ENCODE peak calls at places on chromosomes 4 and X, in six cellular contexts. I, U, O, R, J and B are unnamed samples.

GRCh38 chrX:9340619-9341304 is 124.1 kb upstream of the TBL1X start:
- DNase-seq in I (no peak), U (no peak), O (peak; percentile 26), R (peak; percentile 21), J (no peak), B (no peak)

GRCh38 chrX:72258174-72258573 is 18.9 kb downstream of the RPS4X start:
- DNase-seq in I (peak; percentile 28), U (no peak), O (no peak), R (no peak), J (peak; percentile 65), B (no peak)

GRCh38 chrX:11040405-11040804 is 70.7 kb upstream of the HCCS start:
- DNase-seq in I (no peak), U (no peak), O (no peak), R (no peak), J (no peak), B (no peak)

GRCh38 chrX:11287505-11287904 is 5.7 kb upstream of the AMELX start:
- DNase-seq in I (no peak), U (no peak), O (no peak), R (no peak), J (peak; percentile 44), B (no peak)

GRCh38 chr4:127069675-127070074 is 563.1 kb upstream of the INTU start:
- DNase-seq in I (no peak), U (no peak), O (no peak), R (no peak), J (no peak), B (no peak)

GRCh38 chrX:133971586-133971985 is 13.8 kb downstream of the GPC3 start:
- DNase-seq in I (no peak), U (no peak), O (no peak), R (no peak), J (no peak), B (no peak)

GRCh38 chrX:22650691-22651090 is 349.1 kb upstream of the DDX53 start:
- DNase-seq in I (no peak), U (no peak), O (no peak), R (no peak), J (no peak), B (no peak)

GRCh38 chrX:110045988-110046387 is 43.1 kb downstream of the TMEM164 start:
- DNase-seq in I (no peak), U (no peak), O (no peak), R (no peak), J (no peak), B (no peak)